ENCODE peak calls at places on chromosomes 13 and 19, in nine cellular contexts. One of them, this sample, is unnamed.

GRCh38 chr19:15437355-15438123 is 12.2 kb downstream of the WIZ start:
- DNase-seq in EL: no peak
- DNase-seq in type B pancreatic cell: no peak
- DNase-seq in GM20000: no peak
- DNase-seq in CD4-positive, alpha-beta T cell: no peak
- DNase-seq in NCI-H1048: no peak
- DNase-seq in activated naive CD8-positive, alpha-beta T cell treated with anti-CD3 and anti-CD28 coated beads, Interleukin-2, amount 50 U/mL, for 16 hours: no peak
- DNase-seq in activated naive CD4-positive, alpha-beta T cell: no peak
- DNase-seq in coronary artery: no peak
- DNase-seq in this sample: peak; percentile 90

GRCh38 chr19:5114713-5115112 is 145.8 kb downstream of the KDM4B start:
- DNase-seq in EL: no peak
- DNase-seq in type B pancreatic cell: no peak
- DNase-seq in GM20000: no peak
- DNase-seq in CD4-positive, alpha-beta T cell: no peak
- DNase-seq in NCI-H1048: no peak
- DNase-seq in activated naive CD8-positive, alpha-beta T cell treated with anti-CD3 and anti-CD28 coated beads, Interleukin-2, amount 50 U/mL, for 16 hours: no peak
- DNase-seq in activated naive CD4-positive, alpha-beta T cell: no peak
- DNase-seq in coronary artery: no peak
- DNase-seq in this sample: no peak

GRCh38 chr13:66689037-66689619 is 541.0 kb downstream of the PCDH9 start:
- DNase-seq in EL: peak; percentile 4
- DNase-seq in type B pancreatic cell: no peak
- DNase-seq in GM20000: no peak
- DNase-seq in CD4-positive, alpha-beta T cell: no peak
- DNase-seq in NCI-H1048: no peak
- DNase-seq in activated naive CD8-positive, alpha-beta T cell treated with anti-CD3 and anti-CD28 coated beads, Interleukin-2, amount 50 U/mL, for 16 hours: no peak
- DNase-seq in activated naive CD4-positive, alpha-beta T cell: no peak
- DNase-seq in coronary artery: no peak
- DNase-seq in this sample: no peak

GRCh38 chr19:768424-768823 is 17.5 kb downstream of the MISP start:
- DNase-seq in EL: peak; percentile 88
- DNase-seq in type B pancreatic cell: no peak
- DNase-seq in GM20000: no peak
- DNase-seq in CD4-positive, alpha-beta T cell: no peak
- DNase-seq in NCI-H1048: no peak
- DNase-seq in activated naive CD8-positive, alpha-beta T cell treated with anti-CD3 and anti-CD28 coated beads, Interleukin-2, amount 50 U/mL, for 16 hours: no peak
- DNase-seq in activated naive CD4-positive, alpha-beta T cell: no peak
- DNase-seq in coronary artery: no peak
- DNase-seq in this sample: peak; percentile 95

GRCh38 chr19:44576843-44577565 is 36.4 kb upstream of the IGSF23 start:
- DNase-seq in EL: peak; percentile 47
- DNase-seq in type B pancreatic cell: no peak
- DNase-seq in GM20000: no peak
- DNase-seq in CD4-positive, alpha-beta T cell: no peak
- DNase-seq in NCI-H1048: no peak
- DNase-seq in activated naive CD8-positive, alpha-beta T cell treated with anti-CD3 and anti-CD28 coated beads, Interleukin-2, amount 50 U/mL, for 16 hours: no peak
- DNase-seq in activated naive CD4-positive, alpha-beta T cell: no peak
- DNase-seq in coronary artery: no peak
- DNase-seq in this sample: no peak

GRCh38 chr13:66977156-66977555 is 253.0 kb downstream of the PCDH9 start:
- DNase-seq in EL: no peak
- DNase-seq in type B pancreatic cell: no peak
- DNase-seq in GM20000: no peak
- DNase-seq in CD4-positive, alpha-beta T cell: no peak
- DNase-seq in NCI-H1048: no peak
- DNase-seq in activated naive CD8-positive, alpha-beta T cell treated with anti-CD3 and anti-CD28 coated beads, Interleukin-2, amount 50 U/mL, for 16 hours: no peak
- DNase-seq in activated naive CD4-positive, alpha-beta T cell: no peak
- DNase-seq in coronary artery: no peak
- DNase-seq in this sample: no peak

GRCh38 chr13:39273953-39274352 is 235.7 kb downstream of the NHLRC3 start:
- DNase-seq in EL: no peak
- DNase-seq in type B pancreatic cell: no peak
- DNase-seq in GM20000: peak; percentile 9
- DNase-seq in CD4-positive, alpha-beta T cell: no peak
- DNase-seq in NCI-H1048: no peak
- DNase-seq in activated naive CD8-positive, alpha-beta T cell treated with anti-CD3 and anti-CD28 coated beads, Interleukin-2, amount 50 U/mL, for 16 hours: no peak
- DNase-seq in activated naive CD4-positive, alpha-beta T cell: no peak
- DNase-seq in coronary artery: no peak
- DNase-seq in this sample: no peak

GRCh38 chr19:3224346-3225325 is at the start of gene CELF5:
- DNase-seq in EL: peak; percentile 38
- DNase-seq in type B pancreatic cell: no peak
- DNase-seq in GM20000: peak; percentile 94
- DNase-seq in CD4-positive, alpha-beta T cell: peak; percentile 38
- DNase-seq in NCI-H1048: no peak
- DNase-seq in activated naive CD8-positive, alpha-beta T cell treated with anti-CD3 and anti-CD28 coated beads, Interleukin-2, amount 50 U/mL, for 16 hours: peak; percentile 14
- DNase-seq in activated naive CD4-positive, alpha-beta T cell: peak; percentile 16
- DNase-seq in coronary artery: no peak
- DNase-seq in this sample: peak; percentile 99

GRCh38 chr19:3184847-3185481 is 766 bp upstream of the NCLN start:
- DNase-seq in EL: no peak
- DNase-seq in type B pancreatic cell: no peak
- DNase-seq in GM20000: peak; percentile 64
- DNase-seq in CD4-positive, alpha-beta T cell: peak; percentile 76
- DNase-seq in NCI-H1048: no peak
- DNase-seq in activated naive CD8-positive, alpha-beta T cell treated with anti-CD3 and anti-CD28 coated beads, Interleukin-2, amount 50 U/mL, for 16 hours: no peak
- DNase-seq in activated naive CD4-positive, alpha-beta T cell: peak; percentile 62
- DNase-seq in coronary artery: no peak
- DNase-seq in this sample: peak; percentile 95

GRCh38 chr19:32164384-32164992 is 180.9 kb upstream of the ZNF507 start:
- DNase-seq in EL: no peak
- DNase-seq in type B pancreatic cell: peak; percentile 54
- DNase-seq in GM20000: no peak
- DNase-seq in CD4-positive, alpha-beta T cell: no peak
- DNase-seq in NCI-H1048: no peak
- DNase-seq in activated naive CD8-positive, alpha-beta T cell treated with anti-CD3 and anti-CD28 coated beads, Interleukin-2, amount 50 U/mL, for 16 hours: no peak
- DNase-seq in activated naive CD4-positive, alpha-beta T cell: no peak
- DNase-seq in coronary artery: peak; percentile 5
- DNase-seq in this sample: no peak

GRCh38 chr19:15025237-15025636 is 24.0 kb upstream of the CASP14 start:
- DNase-seq in EL: no peak
- DNase-seq in type B pancreatic cell: no peak
- DNase-seq in GM20000: peak; percentile 47
- DNase-seq in CD4-positive, alpha-beta T cell: no peak
- DNase-seq in NCI-H1048: no peak
- DNase-seq in activated naive CD8-positive, alpha-beta T cell treated with anti-CD3 and anti-CD28 coated beads, Interleukin-2, amount 50 U/mL, for 16 hours: no peak
- DNase-seq in activated naive CD4-positive, alpha-beta T cell: no peak
- DNase-seq in coronary artery: no peak
- DNase-seq in this sample: no peak

GRCh38 chr13:105278797-105279425 is 1256.6 kb downstream of the EFNB2 start:
- DNase-seq in EL: no peak
- DNase-seq in type B pancreatic cell: no peak
- DNase-seq in GM20000: no peak
- DNase-seq in CD4-positive, alpha-beta T cell: no peak
- DNase-seq in NCI-H1048: no peak
- DNase-seq in activated naive CD8-positive, alpha-beta T cell treated with anti-CD3 and anti-CD28 coated beads, Interleukin-2, amount 50 U/mL, for 16 hours: no peak
- DNase-seq in activated naive CD4-positive, alpha-beta T cell: no peak
- DNase-seq in coronary artery: no peak
- DNase-seq in this sample: no peak

This sample was measured in osteoblast.